ENCODE peak calls at places on chromosomes 1 and 21, in eight cellular contexts. B is prostate gland, X is lower lobe of right lung, K is OCI-LY7, I is heart left ventricle, P is H9, U is psoas muscle, W is IMR-90. H is an unnamed sample. For H3K4me1, the result is how much of the 10 kb centered on the place peaks cover.

GRCh38 chr1:82538876-82539275 is 738.1 kb downstream of the ADGRL2 start:
- DNase-seq in B (no peak), X (no peak), K (no peak), I (no peak), P (no peak), U (no peak), W (peak), H (no peak)

GRCh38 chr1:67771776-67772175 is 61.5 kb downstream of the GNG12 start:
- DNase-seq in B (no peak), X (no peak), K (no peak), I (no peak), P (no peak), U (no peak), W (no peak), H (no peak)

GRCh38 chr1:33235521-33235920 is 20.8 kb upstream of the ZNF362 start:
- DNase-seq in B (no peak), X (no peak), K (no peak), I (no peak), P (no peak), U (no peak), W (no peak), H (no peak)

GRCh38 chr1:41400235-41400634 is 39.0 kb downstream of the FOXO6 start:
- DNase-seq in B (no peak), X (no peak), K (no peak), I (no peak), P (no peak), U (no peak), W (no peak), H (no peak)

GRCh38 chr21:27026501-27026900 is 59.6 kb upstream of the ADAMTS5 start:
- DNase-seq in B (no peak), X (no peak), K (no peak), I (no peak), P (no peak), U (no peak), W (peak), H (no peak)

GRCh38 chr1:156310962-156311361 is 11.9 kb upstream of the VHLL start:
- DNase-seq in B (peak), X (no peak), K (no peak), I (no peak), P (no peak), U (peak), W (peak), H (no peak)

GRCh38 chr1:236524892-236525179 is 1.1 kb downstream of the LGALS8 start:
- DNase-seq in B (no peak), X (no peak), K (peak), I (no peak), P (no peak), U (no peak), W (no peak), H (no peak)

GRCh38 chr1:55156093-55156492 is 59.1 kb downstream of the USP24 start:
- DNase-seq in B (no peak), X (no peak), K (no peak), I (no peak), P (no peak), U (no peak), W (peak), H (no peak)

GRCh38 chr1:156870734-156871133 is 10.1 kb downstream of the NTRK1 start:
- DNase-seq in B (no peak), X (no peak), K (no peak), I (no peak), P (no peak), U (no peak), W (peak), H (no peak)

GRCh38 chr1:230265200-230266115 is 160.7 kb downstream of the PGBD5 start:
- DNase-seq in B (no peak), X (no peak), K (no peak), I (no peak), P (no peak), U (peak), W (no peak), H (peak)

GRCh38 chr1:150548632-150549495 is at the start of gene ADAMTSL4:
- DNase-seq in B (no peak), X (peak), K (peak), I (peak), P (peak), U (peak), W (peak), H (no peak)

GRCh38 chr1:83905315-83905907 is 93.5 kb downstream of the TTLL7 start:
- DNase-seq in B (no peak), X (no peak), K (peak), I (no peak), P (no peak), U (no peak), W (peak), H (no peak)

GRCh38 chr1:37474051-37474696 is at the start of gene ZC3H12A:
- DNase-seq in B (peak), X (peak), K (peak), I (peak), P (peak), U (peak), W (peak), H (peak)

GRCh38 chr1:84913025-84913892 is 20.3 kb upstream of the LPAR3 start:
- DNase-seq in B (no peak), X (no peak), K (no peak), I (no peak), P (no peak), U (no peak), W (peak), H (no peak)

GRCh38 chr1:98371767-98372166 is 289.8 kb upstream of the SNX7 start:
- DNase-seq in B (no peak), X (no peak), K (no peak), I (no peak), P (no peak), U (no peak), W (no peak), H (no peak)

GRCh38 chr1:231596337-231596791 is 30.2 kb upstream of the DISC1 start:
- DNase-seq in B (no peak), X (no peak), K (no peak), I (peak), P (no peak), U (no peak), W (no peak), H (no peak)

GRCh38 chr21:35136106-35136505 is 87.0 kb upstream of the RUNX1 start:
- DNase-seq in B (no peak), X (no peak), K (no peak), I (no peak), P (no peak), U (no peak), W (no peak), H (no peak)

GRCh38 chr21:26851109-26851944 is 6.1 kb upstream of the ADAMTS1 start:
- DNase-seq in B (no peak), X (no peak), K (no peak), I (no peak), P (no peak), U (no peak), W (no peak), H (no peak)

GRCh38 chr1:86537928-86538695 is 8.8 kb upstream of the CLCA4 start:
- DNase-seq in B (no peak), X (no peak), K (no peak), I (no peak), P (no peak), U (no peak), W (peak), H (no peak)

GRCh38 chr1:54365847-54366246 is 40.3 kb downstream of the SSBP3 start:
- DNase-seq in B (no peak), X (no peak), K (no peak), I (no peak), P (no peak), U (no peak), W (no peak), H (no peak)

GRCh38 chr21:29205009-29205408 is 74.6 kb downstream of the MAP3K7CL start:
- DNase-seq in B (no peak), X (no peak), K (no peak), I (no peak), P (no peak), U (no peak), W (no peak), H (no peak)

GRCh38 chr1:17010601-17011438 is 908 bp downstream of the ATP13A2 start:
- DNase-seq in B (no peak), X (peak), K (peak), I (peak), P (no peak), U (peak), W (peak), H (no peak)

GRCh38 chr1:201218409-201218808 is 27.8 kb downstream of the IGFN1 start:
- DNase-seq in B (no peak), X (no peak), K (no peak), I (no peak), P (peak), U (no peak), W (no peak), H (no peak)

GRCh38 chr1:26049531-26050254 is 3.8 kb upstream of the SLC30A2 start:
- DNase-seq in B (no peak), X (no peak), K (no peak), I (no peak), P (no peak), U (peak), W (peak), H (no peak)

GRCh38 chr1:203171341-203172183 is 4.1 kb downstream of the MYBPH start:
- DNase-seq in B (no peak), X (no peak), K (no peak), I (no peak), P (no peak), U (no peak), W (no peak), H (no peak)

GRCh38 chr1:16398371-16398953 is 31.4 kb downstream of the SZRD1 start:
- DNase-seq in B (no peak), X (no peak), K (no peak), I (no peak), P (no peak), U (no peak), W (no peak), H (no peak)

GRCh38 chr1:93080424-93080823 is 1.3 kb downstream of the MTF2 start:
- DNase-seq in B (no peak), X (no peak), K (peak), I (no peak), P (no peak), U (no peak), W (peak), H (no peak)

GRCh38 chr21:45892156-45892919 is 89.2 kb upstream of the COL6A1 start:
- DNase-seq in B (no peak), X (peak), K (peak), I (no peak), P (no peak), U (peak), W (no peak), H (no peak)

GRCh38 chr1:42847721-42848470 is 1.5 kb downstream of the ZNF691 start:
- DNase-seq in B (no peak), X (no peak), K (peak), I (no peak), P (no peak), U (no peak), W (no peak), H (no peak)

GRCh38 chr1:167683641-167684502 is 37.9 kb upstream of the MPZL1 start:
- DNase-seq in B (no peak), X (peak), K (no peak), I (peak), P (peak), U (peak), W (peak), H (no peak)

GRCh38 chr1:163673076-163673475 is 351.3 kb downstream of the NUF2 start:
- DNase-seq in B (no peak), X (no peak), K (no peak), I (no peak), P (no peak), U (no peak), W (no peak), H (no peak)

GRCh38 chr1:162710349-162710748 is 78.1 kb downstream of the DDR2 start:
- DNase-seq in B (no peak), X (no peak), K (no peak), I (no peak), P (no peak), U (no peak), W (peak), H (no peak)

DNA sequence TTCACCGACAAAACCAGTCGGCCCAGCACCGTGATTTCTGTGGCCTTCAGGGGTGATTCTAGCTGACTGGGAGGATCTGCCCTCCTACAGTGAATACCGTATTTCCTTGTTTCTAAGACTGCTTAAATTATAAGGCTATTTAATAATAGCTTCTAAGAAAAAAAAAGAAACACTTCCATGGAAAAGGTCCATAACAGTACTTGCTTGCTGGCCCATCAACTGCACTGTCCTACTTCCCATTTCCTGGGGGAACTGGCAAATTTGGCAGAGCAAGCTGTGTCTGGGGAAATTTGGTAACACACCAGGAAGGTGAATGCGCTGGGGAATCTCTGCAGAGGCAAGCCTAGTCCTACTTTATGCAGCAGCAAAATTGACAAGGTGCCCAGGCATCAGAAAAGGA is 214.0 kb downstream of the ZNF326 start:
- DNase-seq in B (no peak), X (no peak), K (no peak), I (no peak), P (no peak), U (no peak), W (no peak), H (no peak)
- H3K4me1 ChIP-seq in B (under half), X (under half), K (under half), I (under half), P (under half), U (under half), W (under half), H (under half)

GRCh38 chr1:165762725-165763124 is 5.9 kb downstream of the TMCO1 start:
- DNase-seq in B (no peak), X (no peak), K (no peak), I (no peak), P (no peak), U (no peak), W (no peak), H (no peak)
- TF ChIP-seq CTCF in B (no peak), X (no peak), K (no peak), I (no peak), P (no peak), U (no peak), W (no peak), H (no peak)

DNA sequence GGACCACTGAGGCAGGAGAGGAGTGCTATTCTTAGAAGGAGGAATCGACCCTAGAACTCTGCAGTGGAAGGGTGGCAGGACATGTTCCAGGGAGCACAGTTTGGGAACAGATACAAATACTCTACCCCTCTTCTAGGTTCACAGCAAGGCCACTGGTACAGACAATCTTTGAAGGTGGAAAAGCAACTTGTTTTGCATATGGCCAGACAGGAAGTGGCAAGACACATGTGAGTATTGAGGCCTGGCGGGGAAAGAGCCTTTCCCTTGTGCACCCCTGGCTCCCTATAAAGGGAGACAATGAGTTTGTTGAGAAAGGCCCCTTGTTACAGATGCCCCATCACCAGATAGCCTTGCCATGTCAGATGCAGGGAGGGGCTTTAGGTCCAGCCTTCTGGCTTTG is 17.8 kb downstream of the KIF2C start:
- DNase-seq in B (no peak), X (no peak), K (peak), I (no peak), P (no peak), U (no peak), W (no peak), H (no peak)
- H3K27ac ChIP-seq in B (no peak), X (peak), K (peak), I (no peak), P (no peak), U (no peak), W (no peak), H (no peak)

GRCh38 chr1:225765982-225766674 is 11.5 kb upstream of the SRP9 start:
- DNase-seq in B (peak), X (no peak), K (no peak), I (no peak), P (no peak), U (no peak), W (no peak), H (peak)

GRCh38 chr1:225762444-225762843 is 15.2 kb upstream of the SRP9 start:
- DNase-seq in B (no peak), X (no peak), K (no peak), I (no peak), P (no peak), U (no peak), W (peak), H (peak)

GRCh38 chr1:225762002-225762441 is 15.6 kb upstream of the SRP9 start:
- DNase-seq in B (no peak), X (no peak), K (no peak), I (no peak), P (no peak), U (no peak), W (peak), H (no peak)

GRCh38 chr1:225766967-225767413 is 10.6 kb upstream of the SRP9 start:
- DNase-seq in B (no peak), X (no peak), K (peak), I (peak), P (no peak), U (peak), W (peak), H (no peak)

DNA sequence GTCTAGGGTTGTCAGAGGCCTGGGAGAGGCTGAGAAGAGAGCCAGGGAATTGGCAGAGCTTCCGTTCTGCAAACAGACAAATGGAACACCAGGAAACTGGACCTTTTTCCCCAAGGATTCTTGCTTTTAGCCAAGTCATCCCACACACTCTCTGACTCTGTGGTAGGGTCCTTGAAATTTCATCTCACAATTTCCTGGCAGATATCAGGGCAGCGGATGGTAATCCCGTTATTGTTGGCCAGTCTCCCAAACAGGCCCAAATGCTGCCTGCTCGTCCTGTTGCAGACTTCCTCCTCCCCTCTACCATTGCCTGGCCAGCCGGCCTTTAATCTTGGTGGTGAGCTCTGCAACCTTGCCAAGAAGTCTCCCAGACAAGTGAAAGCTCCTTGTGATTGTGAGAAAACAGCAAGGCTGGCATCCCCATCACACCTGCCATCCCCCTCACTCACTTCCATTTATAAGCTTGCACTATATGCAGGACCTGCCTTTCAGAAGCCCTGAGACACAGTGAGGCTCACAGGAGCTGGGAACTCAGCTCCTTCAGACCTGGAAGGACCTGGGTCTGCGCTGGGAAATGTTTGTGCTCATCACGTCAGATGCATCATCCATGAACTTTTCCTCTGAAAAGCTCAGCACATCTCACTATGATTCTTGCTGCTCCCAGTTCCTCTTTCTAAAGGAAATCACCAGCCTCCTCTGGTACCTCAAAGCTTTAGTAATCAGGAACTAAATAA is 13.6 kb upstream of the SRP9 start:
- DNase-seq in B (no peak), X (no peak), K (no peak), I (no peak), P (no peak), U (no peak), W (peak), H (no peak)
- H3K4me1 ChIP-seq in B (under half), X (under half), K (under half), I (under half), P (under half), U (under half), W (under half), H (under half)